ENCODE peak calls at places on chromosome 17, in ten cellular contexts. One of them, this sample, is unnamed.

GRCh38 chr17:16877102-16877501 is 94.8 kb downstream of the TNFRSF13B start:
- DNase-seq in neuronal stem cell: no peak
- DNase-seq in Panc1: no peak
- DNase-seq in MG63: no peak
- DNase-seq in mucosa of descending colon: no peak
- DNase-seq in ovary: no peak
- DNase-seq in fibroblast of the aortic adventitia: no peak
- DNase-seq in foreskin fibroblast: peak
- DNase-seq in astrocyte of the cerebellum: no peak
- DNase-seq in NB4: no peak
- DNase-seq in this sample: peak

GRCh38 chr17:17443173-17443572 is 33.6 kb upstream of the MED9 start:
- DNase-seq in neuronal stem cell: no peak
- DNase-seq in Panc1: no peak
- DNase-seq in MG63: no peak
- DNase-seq in mucosa of descending colon: no peak
- DNase-seq in ovary: no peak
- DNase-seq in fibroblast of the aortic adventitia: no peak
- DNase-seq in foreskin fibroblast: peak
- DNase-seq in astrocyte of the cerebellum: no peak
- DNase-seq in NB4: no peak
- DNase-seq in this sample: peak

GRCh38 chr17:78142113-78142861 is 3.9 kb upstream of the C17orf99 start:
- DNase-seq in neuronal stem cell: no peak
- DNase-seq in Panc1: no peak
- DNase-seq in MG63: peak
- DNase-seq in mucosa of descending colon: peak
- DNase-seq in ovary: no peak
- DNase-seq in fibroblast of the aortic adventitia: peak
- DNase-seq in foreskin fibroblast: peak
- DNase-seq in astrocyte of the cerebellum: peak
- DNase-seq in NB4: no peak
- DNase-seq in this sample: peak

GRCh38 chr17:7079581-7080444 is at the start of gene CLEC10A:
- DNase-seq in neuronal stem cell: no peak
- DNase-seq in Panc1: no peak
- DNase-seq in MG63: no peak
- DNase-seq in mucosa of descending colon: no peak
- DNase-seq in ovary: no peak
- DNase-seq in fibroblast of the aortic adventitia: no peak
- DNase-seq in foreskin fibroblast: no peak
- DNase-seq in astrocyte of the cerebellum: no peak
- DNase-seq in NB4: peak
- DNase-seq in this sample: no peak

GRCh38 chr17:34637548-34638525 is 58.5 kb downstream of the TMEM132E start:
- DNase-seq in neuronal stem cell: peak
- DNase-seq in Panc1: peak
- DNase-seq in MG63: peak
- DNase-seq in mucosa of descending colon: peak
- DNase-seq in ovary: peak
- DNase-seq in fibroblast of the aortic adventitia: peak
- DNase-seq in foreskin fibroblast: peak
- DNase-seq in astrocyte of the cerebellum: peak
- DNase-seq in NB4: peak
- DNase-seq in this sample: peak

GRCh38 chr17:58436805-58437239 is 19.5 kb upstream of the RNF43 start:
- DNase-seq in neuronal stem cell: no peak
- DNase-seq in Panc1: no peak
- DNase-seq in MG63: no peak
- DNase-seq in mucosa of descending colon: no peak
- DNase-seq in ovary: no peak
- DNase-seq in fibroblast of the aortic adventitia: no peak
- DNase-seq in foreskin fibroblast: no peak
- DNase-seq in astrocyte of the cerebellum: no peak
- DNase-seq in NB4: no peak
- DNase-seq in this sample: no peak

GRCh38 chr17:57528084-57528451 is 217.0 kb downstream of the CCDC182 start:
- DNase-seq in neuronal stem cell: no peak
- DNase-seq in Panc1: no peak
- DNase-seq in MG63: no peak
- DNase-seq in mucosa of descending colon: no peak
- DNase-seq in ovary: no peak
- DNase-seq in fibroblast of the aortic adventitia: no peak
- DNase-seq in foreskin fibroblast: no peak
- DNase-seq in astrocyte of the cerebellum: no peak
- DNase-seq in NB4: no peak
- DNase-seq in this sample: no peak

GRCh38 chr17:55795098-55795497 is 44.2 kb downstream of the PCTP start:
- DNase-seq in neuronal stem cell: no peak
- DNase-seq in Panc1: no peak
- DNase-seq in MG63: no peak
- DNase-seq in mucosa of descending colon: no peak
- DNase-seq in ovary: no peak
- DNase-seq in fibroblast of the aortic adventitia: no peak
- DNase-seq in foreskin fibroblast: no peak
- DNase-seq in astrocyte of the cerebellum: no peak
- DNase-seq in NB4: no peak
- DNase-seq in this sample: no peak

GRCh38 chr17:29124135-29124930 is 55.9 kb downstream of the MYO18A start:
- DNase-seq in neuronal stem cell: no peak
- DNase-seq in Panc1: no peak
- DNase-seq in MG63: peak
- DNase-seq in mucosa of descending colon: no peak
- DNase-seq in ovary: no peak
- DNase-seq in fibroblast of the aortic adventitia: peak
- DNase-seq in foreskin fibroblast: peak
- DNase-seq in astrocyte of the cerebellum: peak
- DNase-seq in NB4: peak
- DNase-seq in this sample: peak

DNA sequence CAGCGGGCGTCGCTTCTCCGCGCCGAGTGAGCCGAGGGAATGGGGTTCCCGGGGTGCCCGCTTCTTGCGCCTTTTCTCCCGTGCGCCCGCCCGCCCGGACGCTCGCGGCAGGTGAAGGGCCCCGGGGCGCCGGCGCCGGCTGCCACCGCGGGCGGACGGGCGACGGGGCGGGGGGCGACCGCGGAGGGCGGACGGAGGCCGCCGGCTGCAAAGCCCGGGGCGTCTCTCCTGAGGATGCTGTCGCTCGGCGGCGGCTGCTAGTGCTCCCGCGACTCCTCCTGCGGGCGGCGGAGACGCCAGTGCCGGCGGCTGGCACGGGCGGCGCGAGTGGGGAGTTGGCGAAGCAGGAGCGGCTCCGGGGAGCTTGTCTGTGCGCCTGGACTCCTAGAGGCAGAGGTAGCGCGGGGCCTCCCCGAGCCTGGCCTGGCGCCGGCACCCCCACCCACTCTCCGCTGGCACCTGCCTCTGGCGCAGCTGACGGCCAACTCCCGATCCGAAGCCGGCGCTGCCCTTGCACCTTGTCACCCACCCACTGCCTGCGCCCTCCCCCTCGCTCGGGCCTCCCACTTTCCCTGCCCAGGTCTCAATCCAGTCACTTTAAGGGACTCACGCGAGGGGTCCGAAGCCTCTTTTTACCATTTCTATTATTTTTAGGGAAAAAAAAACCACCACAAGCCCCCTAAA is at the start of gene FAM20A:
- DNase-seq in neuronal stem cell: no peak
- DNase-seq in Panc1: no peak
- DNase-seq in MG63: peak
- DNase-seq in mucosa of descending colon: peak
- DNase-seq in ovary: peak
- DNase-seq in fibroblast of the aortic adventitia: peak
- DNase-seq in foreskin fibroblast: peak
- DNase-seq in astrocyte of the cerebellum: no peak
- DNase-seq in NB4: no peak
- DNase-seq in this sample: no peak
- H3K4me3 ChIP-seq in neuronal stem cell: peak
- H3K4me3 ChIP-seq in Panc1: peak
- H3K4me3 ChIP-seq in MG63: peak
- H3K4me3 ChIP-seq in mucosa of descending colon: no peak
- H3K4me3 ChIP-seq in ovary: peak
- H3K4me3 ChIP-seq in fibroblast of the aortic adventitia: peak
- H3K4me3 ChIP-seq in foreskin fibroblast: peak
- H3K4me3 ChIP-seq in astrocyte of the cerebellum: peak
- H3K4me3 ChIP-seq in NB4: no peak
- H3K4me3 ChIP-seq in this sample: peak

GRCh38 chr17:79581306-79581932 is 29.4 kb downstream of the RBFOX3 start:
- DNase-seq in neuronal stem cell: no peak
- DNase-seq in Panc1: no peak
- DNase-seq in MG63: no peak
- DNase-seq in mucosa of descending colon: no peak
- DNase-seq in ovary: no peak
- DNase-seq in fibroblast of the aortic adventitia: no peak
- DNase-seq in foreskin fibroblast: no peak
- DNase-seq in astrocyte of the cerebellum: no peak
- DNase-seq in NB4: no peak
- DNase-seq in this sample: no peak
- H3K4me3 ChIP-seq in neuronal stem cell: peak
- H3K4me3 ChIP-seq in Panc1: no peak
- H3K4me3 ChIP-seq in MG63: no peak
- H3K4me3 ChIP-seq in mucosa of descending colon: no peak
- H3K4me3 ChIP-seq in ovary: no peak
- H3K4me3 ChIP-seq in fibroblast of the aortic adventitia: no peak
- H3K4me3 ChIP-seq in foreskin fibroblast: no peak
- H3K4me3 ChIP-seq in astrocyte of the cerebellum: no peak
- H3K4me3 ChIP-seq in NB4: no peak
- H3K4me3 ChIP-seq in this sample: no peak

DNA sequence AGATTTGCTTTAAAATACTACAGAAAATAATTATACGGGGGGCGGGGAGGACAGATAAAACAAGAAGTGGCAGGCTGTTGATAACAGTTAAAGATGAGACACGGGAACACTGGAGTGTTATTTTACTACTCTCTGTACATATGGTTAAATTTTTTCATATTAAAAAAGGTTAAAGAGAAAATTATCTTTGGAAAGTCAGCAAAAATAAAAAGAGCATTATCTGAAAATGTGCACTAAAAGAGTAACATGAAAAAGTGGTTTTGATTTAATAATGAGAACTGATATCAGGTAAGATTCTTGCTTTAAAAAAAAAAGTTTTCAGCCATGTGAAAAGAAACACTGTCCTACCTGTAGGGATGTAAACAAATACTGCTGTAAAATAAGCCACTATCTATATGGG is 46.9 kb downstream of the ERN1 start:
- DNase-seq in neuronal stem cell: no peak
- DNase-seq in Panc1: no peak
- DNase-seq in MG63: no peak
- DNase-seq in mucosa of descending colon: no peak
- DNase-seq in ovary: no peak
- DNase-seq in fibroblast of the aortic adventitia: no peak
- DNase-seq in foreskin fibroblast: no peak
- DNase-seq in astrocyte of the cerebellum: no peak
- DNase-seq in NB4: no peak
- DNase-seq in this sample: no peak
- H3K4me3 ChIP-seq in neuronal stem cell: no peak
- H3K4me3 ChIP-seq in Panc1: no peak
- H3K4me3 ChIP-seq in MG63: no peak
- H3K4me3 ChIP-seq in mucosa of descending colon: no peak
- H3K4me3 ChIP-seq in ovary: no peak
- H3K4me3 ChIP-seq in fibroblast of the aortic adventitia: no peak
- H3K4me3 ChIP-seq in foreskin fibroblast: no peak
- H3K4me3 ChIP-seq in astrocyte of the cerebellum: no peak
- H3K4me3 ChIP-seq in NB4: no peak
- H3K4me3 ChIP-seq in this sample: no peak

DNA sequence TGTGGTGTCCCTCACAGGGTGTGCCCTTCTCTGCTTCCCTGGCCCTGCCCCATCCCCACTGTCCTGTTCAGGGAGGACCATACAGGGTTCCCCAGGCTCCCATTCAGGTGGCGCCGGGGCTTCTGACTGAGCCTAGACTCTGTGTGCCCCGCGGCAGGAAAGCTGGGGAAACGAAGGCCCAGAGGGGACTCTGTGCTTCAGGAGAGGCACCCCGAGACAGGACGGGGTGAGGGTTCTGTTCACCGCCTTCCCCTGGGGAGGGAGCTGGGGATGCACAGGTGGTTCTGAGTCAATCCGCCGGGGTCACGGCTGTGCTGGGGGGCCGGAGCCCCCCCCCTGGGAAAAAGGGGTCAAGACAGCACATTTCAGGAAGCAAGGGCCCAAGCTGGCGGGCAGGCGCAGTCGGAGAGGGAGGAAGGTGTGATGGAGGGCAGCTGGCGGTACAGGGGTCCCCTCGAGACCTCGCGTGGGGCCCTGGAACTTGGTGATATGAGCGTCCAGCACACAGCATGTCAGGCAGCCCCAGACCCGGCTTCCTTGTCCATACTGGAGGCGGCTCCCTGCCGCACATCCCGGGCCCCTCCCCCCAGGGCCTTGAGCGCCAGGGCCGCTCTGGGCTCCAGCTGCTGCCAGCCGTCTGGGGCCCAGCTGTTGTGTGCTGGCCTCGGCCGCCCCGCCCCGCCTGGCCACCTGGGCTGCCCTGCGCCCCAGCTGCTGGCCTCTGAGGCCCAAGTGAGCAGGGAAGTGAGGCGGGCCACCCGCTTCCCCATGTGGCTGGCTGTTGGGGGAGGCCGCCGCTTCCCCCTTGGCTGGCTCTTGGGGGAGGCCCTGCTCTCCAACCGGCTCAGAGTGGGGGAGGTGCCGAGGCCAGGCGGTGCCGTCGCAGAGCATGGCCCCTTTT is 5.6 kb upstream of the NOTUM start:
- DNase-seq in neuronal stem cell: no peak
- DNase-seq in Panc1: no peak
- DNase-seq in MG63: no peak
- DNase-seq in mucosa of descending colon: peak
- DNase-seq in ovary: peak
- DNase-seq in fibroblast of the aortic adventitia: no peak
- DNase-seq in foreskin fibroblast: peak
- DNase-seq in astrocyte of the cerebellum: no peak
- DNase-seq in NB4: peak
- DNase-seq in this sample: no peak
- H3K4me3 ChIP-seq in neuronal stem cell: no peak
- H3K4me3 ChIP-seq in Panc1: no peak
- H3K4me3 ChIP-seq in MG63: no peak
- H3K4me3 ChIP-seq in mucosa of descending colon: no peak
- H3K4me3 ChIP-seq in ovary: no peak
- H3K4me3 ChIP-seq in fibroblast of the aortic adventitia: no peak
- H3K4me3 ChIP-seq in foreskin fibroblast: no peak
- H3K4me3 ChIP-seq in astrocyte of the cerebellum: no peak
- H3K4me3 ChIP-seq in NB4: no peak
- H3K4me3 ChIP-seq in this sample: no peak

DNA sequence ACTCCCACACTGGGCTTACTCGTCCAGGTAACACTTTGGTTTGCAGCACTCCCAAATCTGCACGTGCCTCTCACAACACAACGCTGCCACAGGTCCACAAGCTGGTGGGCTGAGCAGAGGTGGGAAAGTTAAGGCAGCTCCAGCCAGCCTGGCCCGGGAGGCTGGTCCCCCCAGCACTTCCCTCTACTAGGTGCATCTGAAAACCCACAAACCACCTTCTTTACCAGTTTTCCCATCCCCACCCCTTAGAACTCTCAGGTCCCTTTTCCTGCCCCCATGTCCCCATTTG is 1.4 kb upstream of the GAA start:
- DNase-seq in neuronal stem cell: no peak
- DNase-seq in Panc1: no peak
- DNase-seq in MG63: no peak
- DNase-seq in mucosa of descending colon: no peak
- DNase-seq in ovary: peak
- DNase-seq in fibroblast of the aortic adventitia: no peak
- DNase-seq in foreskin fibroblast: no peak
- DNase-seq in astrocyte of the cerebellum: no peak
- DNase-seq in NB4: no peak
- DNase-seq in this sample: no peak
- H3K4me3 ChIP-seq in neuronal stem cell: no peak
- H3K4me3 ChIP-seq in Panc1: no peak
- H3K4me3 ChIP-seq in MG63: no peak
- H3K4me3 ChIP-seq in mucosa of descending colon: no peak
- H3K4me3 ChIP-seq in ovary: no peak
- H3K4me3 ChIP-seq in fibroblast of the aortic adventitia: no peak
- H3K4me3 ChIP-seq in foreskin fibroblast: no peak
- H3K4me3 ChIP-seq in astrocyte of the cerebellum: no peak
- H3K4me3 ChIP-seq in NB4: no peak
- H3K4me3 ChIP-seq in this sample: no peak

This sample was measured in fibroblast of mammary gland.